ENCODE peak calls at places on chromosomes 6 and 20, in five cellular contexts. A, J, K, Y and Z are unnamed samples.

GRCh38 chr6:90238663-90239542 is 57.7 kb downstream of the BACH2 start:
- DNase-seq in A (no peak), J (no peak), K (no peak), Y (no peak), Z (no peak)

GRCh38 chr6:7201444-7201731 is 93.6 kb downstream of the RREB1 start:
- DNase-seq in Y (no peak), K (no peak), A (no peak), J (no peak), Z (no peak)

GRCh38 chr6:110053395-110054240 is 75.5 kb downstream of the GPR6 start:
- DNase-seq in J (peak; percentile 53), Y (peak; percentile 50), A (peak; percentile 62), K (no peak), Z (peak; percentile 71)

GRCh38 chr20:51525241-51526104 is 17.0 kb downstream of the NFATC2 start:
- DNase-seq in J (peak; percentile 58), A (no peak), Y (peak; percentile 28), K (no peak), Z (no peak)

GRCh38 chr6:333379-334002 is 41.2 kb downstream of the DUSP22 start:
- DNase-seq in A (no peak), K (no peak), J (no peak), Y (no peak), Z (no peak)

GRCh38 chr6:92124126-92124525 is 1295.2 kb downstream of the EPHA7 start:
- DNase-seq in A (peak; percentile 57), J (no peak), K (no peak), Y (peak; percentile 58), Z (peak; percentile 78)

GRCh38 chr20:37179671-37180524 is 550 bp upstream of the MROH8 start:
- DNase-seq in J (no peak), A (no peak), K (no peak), Y (peak; percentile 83), Z (peak; percentile 68)

GRCh38 chr20:17543531-17543961 is 12.4 kb upstream of the BFSP1 start:
- DNase-seq in K (no peak), A (no peak), J (no peak), Y (peak; percentile 73), Z (no peak)

GRCh38 chr20:24830649-24831048 is 118.4 kb upstream of the CST7 start:
- DNase-seq in Y (no peak), K (no peak), A (no peak), J (no peak), Z (no peak)

GRCh38 chr20:26279224-26279623 is 582.6 kb upstream of the ZNF337 start:
- DNase-seq in K (no peak), J (no peak), Y (no peak), A (no peak), Z (no peak)

GRCh38 chr20:22303523-22303922 is 280.8 kb downstream of the FOXA2 start:
- DNase-seq in A (peak; percentile 4), K (no peak), Y (no peak), J (no peak), Z (peak; percentile 27)

GRCh38 chr6:35038076-35038475 is 103.1 kb downstream of the TCP11 start:
- DNase-seq in Y (peak; percentile 46), J (no peak), K (no peak), A (no peak), Z (no peak)

GRCh38 chr6:24718449-24719124 is 367 bp downstream of the C6orf62 start:
- DNase-seq in J (no peak), A (no peak), K (no peak), Y (no peak), Z (peak; percentile 13)

GRCh38 chr20:25254986-25255680 is 7.2 kb downstream of the PYGB start:
- DNase-seq in J (no peak), Y (no peak), K (peak; percentile 75), A (peak; percentile 16), Z (peak; percentile 68)

GRCh38 chr6:148851683-148852556 is 105.1 kb downstream of the UST start:
- DNase-seq in Y (no peak), K (no peak), A (no peak), J (no peak), Z (no peak)

GRCh38 chr6:77633993-77634392 is 18.8 kb upstream of the MEI4 start:
- DNase-seq in A (no peak), Y (peak; percentile 86), K (no peak), J (no peak), Z (peak; percentile 9)

GRCh38 chr20:41095110-41095969 is 42.0 kb upstream of the PLCG1 start:
- DNase-seq in A (peak; percentile 72), Y (peak; percentile 41), J (peak; percentile 55), K (no peak), Z (peak; percentile 63)

GRCh38 chr6:37566209-37566859 is 66.6 kb upstream of the CCDC167 start:
- DNase-seq in K (no peak), J (peak; percentile 92), A (peak; percentile 83), Y (peak; percentile 35), Z (peak; percentile 34)

GRCh38 chr6:107713214-107713962 is 110.7 kb downstream of the SCML4 start:
- DNase-seq in J (no peak), Y (no peak), K (no peak), A (no peak), Z (no peak)

GRCh38 chr6:50586074-50586473 is 127.3 kb upstream of the TFAP2D start:
- DNase-seq in Y (no peak), K (no peak), A (no peak), J (no peak), Z (no peak)

GRCh38 chr20:10793741-10794140 is 119.9 kb upstream of the JAG1 start:
- DNase-seq in J (no peak), K (no peak), A (no peak), Y (no peak), Z (no peak)

GRCh38 chr6:32369678-32370077 is 2.0 kb downstream of the TSBP1 start:
- DNase-seq in A (no peak), Y (peak; percentile 82), K (no peak), J (no peak), Z (peak; percentile 92)

GRCh38 chr6:160248538-160248937 is 10.1 kb downstream of the SLC22A2 start:
- DNase-seq in J (no peak), K (no peak), Y (peak; percentile 77), A (no peak), Z (peak; percentile 32)

GRCh38 chr6:38755207-38755606 is 40.1 kb downstream of the DNAH8 start:
- DNase-seq in J (no peak), K (no peak), Y (no peak), A (no peak), Z (peak; percentile 14)

GRCh38 chr6:157510329-157511188 is 129.6 kb downstream of the ZDHHC14 start:
- DNase-seq in Y (no peak), A (no peak), J (peak; percentile 49), K (no peak), Z (no peak)

GRCh38 chr20:64063389-64064144 is 569 bp downstream of the TCEA2 start:
- DNase-seq in J (no peak), K (no peak), Y (peak; percentile 12), A (peak; percentile 54), Z (no peak)

GRCh38 chr6:165663736-165664552 is 903 bp upstream of the PDE10A start:
- DNase-seq in Y (peak; percentile 19), A (peak; percentile 29), J (no peak), K (no peak), Z (no peak)

GRCh38 chr6:146357578-146358340 is 185.9 kb upstream of the RAB32 start:
- DNase-seq in K (no peak), Y (peak; percentile 98), A (no peak), J (no peak), Z (peak; percentile 83)

GRCh38 chr6:146355521-146356100 is 188.0 kb upstream of the RAB32 start:
- DNase-seq in A (no peak), Y (no peak), K (no peak), J (no peak), Z (peak; percentile 8)

GRCh38 chr6:146352163-146352562 is 191.5 kb upstream of the RAB32 start:
- DNase-seq in A (no peak), J (no peak), Y (no peak), K (no peak), Z (no peak)

GRCh38 chr6:146351018-146351417 is 192.6 kb upstream of the RAB32 start:
- DNase-seq in Y (no peak), A (no peak), J (no peak), K (no peak), Z (no peak)

DNA sequence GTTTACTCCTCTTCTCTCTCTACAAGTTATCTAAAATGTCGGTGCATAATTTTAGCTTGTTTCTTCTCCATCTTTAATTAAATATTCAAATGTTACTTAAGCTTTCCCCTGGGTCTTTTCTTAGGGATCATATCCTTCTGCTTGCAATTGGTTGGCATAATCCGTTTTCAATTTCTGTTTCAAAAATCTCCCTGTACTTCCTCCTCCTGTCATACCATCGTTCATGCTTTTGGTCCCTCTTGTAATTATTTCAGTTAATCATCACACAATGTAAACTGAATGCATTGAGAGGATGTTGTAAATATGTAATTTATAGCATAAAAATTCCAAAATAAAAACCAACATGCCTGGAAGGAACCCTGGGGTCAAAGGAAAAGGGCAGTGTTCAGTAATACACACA is 189.2 kb upstream of the RAB32 start:
- DNase-seq in Y (no peak), A (no peak), K (no peak), J (no peak), Z (no peak)
- TF ChIP-seq CTCF in Y (no peak), A (no peak), K (no peak), J (no peak), Z (no peak)

GRCh38 chr6:41092421-41093140 is 19.8 kb downstream of the NFYA start:
- DNase-seq in A (peak; percentile 12), K (no peak), Y (peak; percentile 16), J (peak; percentile 42), Z (peak; percentile 37)
- TF ChIP-seq CTCF in A (peak; percentile 56), K (no peak), Y (peak; percentile 50), J (no peak), Z (peak; percentile 29)

GRCh38 chr6:144929262-144929661 is 644.1 kb downstream of the UTRN start:
- DNase-seq in J (no peak), A (no peak), K (no peak), Y (no peak), Z (no peak)

GRCh38 chr6:144932621-144933020 is 647.5 kb downstream of the UTRN start:
- DNase-seq in J (no peak), K (no peak), A (no peak), Y (no peak), Z (no peak)

GRCh38 chr6:144935181-144935580 is 650.0 kb downstream of the UTRN start:
- DNase-seq in A (no peak), J (no peak), Y (no peak), K (no peak), Z (no peak)

GRCh38 chr6:144928847-144929246 is 643.7 kb downstream of the UTRN start:
- DNase-seq in J (no peak), A (no peak), Y (no peak), K (no peak), Z (no peak)

GRCh38 chr6:144931172-144932035 is 646.3 kb downstream of the UTRN start:
- DNase-seq in Y (peak; percentile 30), A (peak; percentile 49), K (no peak), J (peak; percentile 6), Z (peak; percentile 59)
- TF ChIP-seq CTCF in Y (peak; percentile 76), A (peak; percentile 73), K (peak; percentile 4), J (peak; percentile 45), Z (peak; percentile 52)

DNA sequence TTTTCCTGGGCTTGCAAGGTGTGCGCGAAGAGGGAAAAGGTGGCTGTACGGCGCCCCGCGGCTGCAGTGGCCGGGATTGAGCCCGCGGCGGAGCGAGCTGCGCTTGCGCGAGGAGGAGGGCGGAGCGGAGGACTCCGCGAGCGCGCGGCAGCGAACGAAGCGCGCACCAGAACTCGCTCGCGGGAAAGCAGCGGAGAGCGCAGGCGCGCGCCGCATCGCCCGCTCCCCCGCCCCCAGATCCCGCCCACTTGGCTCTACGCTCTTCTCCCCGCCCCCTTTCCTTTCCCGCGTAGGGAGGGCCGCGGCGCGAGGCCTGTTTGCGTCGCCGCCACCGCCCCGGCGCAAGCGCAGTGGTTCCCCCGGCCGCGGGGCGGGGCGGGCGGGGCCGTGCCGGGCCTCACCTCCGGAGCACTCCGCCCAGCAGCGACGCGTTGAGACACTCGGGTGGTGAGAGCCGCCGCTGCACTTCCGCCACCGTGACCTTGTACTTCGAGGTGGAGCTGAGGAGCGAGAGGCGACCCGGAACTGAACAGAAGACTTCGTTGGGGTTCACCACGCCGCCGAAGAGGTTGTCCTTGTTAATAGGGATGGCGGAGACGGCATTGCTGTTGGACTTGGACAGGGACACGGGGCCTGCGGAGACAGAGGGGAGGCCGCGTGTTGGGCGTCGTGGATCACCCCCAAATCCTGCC is 10.6 kb downstream of the TFAP2A start:
- DNase-seq in A (peak; percentile 97), J (peak; percentile 97), K (no peak), Y (peak; percentile 88), Z (peak; percentile 97)
- TF ChIP-seq CTCF in A (peak; percentile 44), J (peak; percentile 68), K (no peak), Y (peak; percentile 35), Z (peak; percentile 35)